ENCODE peak calls at places on chromosome 3, in five cellular contexts. F, E, O, P and I are unnamed samples.

GRCh38 chr3:150913174-150913922 is 8.1 kb upstream of the MINDY4B start:
- DNase-seq in E (no peak), F (no peak), O (no peak), P (no peak), I (no peak)

GRCh38 chr3:129313415-129313982 is 34.8 kb downstream of the HMCES start:
- DNase-seq in F (peak; percentile 23), P (no peak), E (no peak), O (no peak), I (no peak)

GRCh38 chr3:62727576-62727975 is 147.6 kb downstream of the CADPS start:
- DNase-seq in P (no peak), O (no peak), F (no peak), E (no peak), I (no peak)

GRCh38 chr3:22263042-22263441 is 512.0 kb upstream of the ZNF385D start:
- DNase-seq in P (no peak), O (no peak), E (no peak), F (no peak), I (no peak)

GRCh38 chr3:16673530-16673929 is 68.3 kb upstream of the DAZL start:
- DNase-seq in P (no peak), E (no peak), F (no peak), O (no peak), I (no peak)

GRCh38 chr3:117637666-117638065 is 928.1 kb downstream of the TUSC7 start:
- DNase-seq in P (no peak), F (no peak), O (no peak), E (no peak), I (no peak)

GRCh38 chr3:18424862-18425640 is at the start of gene SATB1:
- DNase-seq in F (peak; percentile 72), E (peak; percentile 59), P (peak; percentile 55), O (peak; percentile 73), I (peak; percentile 95)

GRCh38 chr3:81349941-81350340 is 411.5 kb downstream of the GBE1 start:
- DNase-seq in F (no peak), O (no peak), E (no peak), P (no peak), I (no peak)

GRCh38 chr3:194163697-194164096 is 27.7 kb downstream of the HES1 start:
- DNase-seq in P (no peak), E (no peak), F (no peak), O (no peak), I (no peak)

GRCh38 chr3:146715176-146715575 is 110.0 kb upstream of the PLSCR5 start:
- DNase-seq in F (no peak), E (no peak), P (no peak), O (no peak), I (no peak)

GRCh38 chr3:174330303-174330702 is 528.8 kb upstream of the NAALADL2 start:
- DNase-seq in O (no peak), F (no peak), P (no peak), E (no peak), I (no peak)

GRCh38 chr3:4739289-4740236 is 239.7 kb upstream of the BHLHE40 start:
- DNase-seq in P (no peak), E (no peak), F (no peak), O (no peak), I (no peak)

GRCh38 chr3:72245183-72245811 is 460.3 kb upstream of the PROK2 start:
- DNase-seq in P (no peak), F (no peak), E (no peak), O (no peak), I (peak; percentile 84)

GRCh38 chr3:63933459-63933858 is 21.3 kb upstream of the SCAANT1 start:
- DNase-seq in P (no peak), E (no peak), F (no peak), O (peak; percentile 41), I (no peak)

GRCh38 chr3:152096280-152096679 is 172.4 kb upstream of the MBNL1 start:
- DNase-seq in E (no peak), P (no peak), O (no peak), F (no peak), I (no peak)

GRCh38 chr3:12638105-12638504 is 25.8 kb downstream of the RAF1 start:
- DNase-seq in P (no peak), O (no peak), E (no peak), F (no peak), I (no peak)

GRCh38 chr3:157204431-157204830 is 44.5 kb upstream of the CCNL1 start:
- DNase-seq in P (no peak), F (no peak), E (no peak), O (no peak), I (no peak)

GRCh38 chr3:150597646-150598045 is 5.5 kb upstream of the SELENOT start:
- DNase-seq in O (no peak), F (no peak), E (no peak), P (no peak), I (no peak)

GRCh38 chr3:51024765-51025681 is 350.3 kb downstream of the DOCK3 start:
- DNase-seq in F (peak; percentile 75), E (peak; percentile 56), P (peak; percentile 61), O (peak; percentile 17), I (peak; percentile 46)

GRCh38 chr3:176939022-176939817 is 258.1 kb downstream of the TBL1XR1 start:
- DNase-seq in E (no peak), P (no peak), F (peak; percentile 40), O (peak; percentile 38), I (no peak)

GRCh38 chr3:75886971-75887526 is 101.7 kb upstream of the ZNF717 start:
- DNase-seq in P (no peak), E (no peak), O (no peak), F (no peak), I (peak; percentile 1)

GRCh38 chr3:184772667-184773272 is 39.2 kb upstream of the VPS8 start:
- DNase-seq in P (no peak), O (no peak), E (no peak), F (no peak), I (no peak)